ENCODE peak calls at places on chromosomes 1 and 21, in five cellular contexts. Z, S, R, F and U are unnamed samples.

GRCh38 chr21:39104911-39105310 is 78.3 kb downstream of the PSMG1 start:
- DNase-seq in Z (no peak), S (no peak), R (no peak), F (no peak), U (no peak)

GRCh38 chr1:61782771-61783170 is 40.5 kb downstream of the PATJ start:
- DNase-seq in Z (no peak), S (no peak), R (no peak), F (no peak), U (no peak)

GRCh38 chr1:87103099-87103498 is 188.7 kb downstream of the HS2ST1 start:
- DNase-seq in Z (no peak), S (no peak), R (no peak), F (no peak), U (no peak)

GRCh38 chr1:55055084-55055882 is 15.9 kb downstream of the PCSK9 start:
- DNase-seq in Z (no peak), S (peak), R (no peak), F (no peak), U (peak)

GRCh38 chr21:30676737-30677136 is 34.1 kb downstream of the KRTAP20-3 start:
- DNase-seq in Z (no peak), S (no peak), R (no peak), F (no peak), U (no peak)

GRCh38 chr1:159835862-159836518 is 9.3 kb downstream of the SLAMF8 start:
- DNase-seq in Z (no peak), S (no peak), R (no peak), F (no peak), U (peak)

GRCh38 chr1:69648486-69648885 is 80.8 kb downstream of the LRRC7 start:
- DNase-seq in Z (no peak), S (no peak), R (no peak), F (no peak), U (peak)

GRCh38 chr1:178532392-178532791 is 19.5 kb downstream of the TEX35 start:
- DNase-seq in Z (peak), S (peak), R (peak), F (peak), U (peak)

GRCh38 chr21:46054447-46054846 is 43.5 kb upstream of the COL6A2 start:
- DNase-seq in Z (no peak), S (peak), R (no peak), F (no peak), U (peak)

GRCh38 chr21:46057111-46057709 is 40.7 kb upstream of the COL6A2 start:
- DNase-seq in Z (no peak), S (no peak), R (no peak), F (no peak), U (no peak)

GRCh38 chr21:46054031-46054430 is 43.9 kb upstream of the COL6A2 start:
- DNase-seq in Z (no peak), S (no peak), R (no peak), F (no peak), U (no peak)

GRCh38 chr21:46056450-46056903 is 41.4 kb upstream of the COL6A2 start:
- DNase-seq in Z (no peak), S (peak), R (peak), F (peak), U (peak)

GRCh38 chr21:46055863-46056281 is 42.0 kb upstream of the COL6A2 start:
- DNase-seq in Z (no peak), S (no peak), R (no peak), F (no peak), U (no peak)
- H3K4me3 ChIP-seq in Z (no peak), S (no peak), R (no peak), F (no peak), U (no peak)

GRCh38 chr1:114087495-114087894 is 66.2 kb downstream of the SYT6 start:
- DNase-seq in Z (no peak), S (no peak), R (no peak), F (no peak), U (no peak)
- H3K4me3 ChIP-seq in Z (no peak), S (no peak), R (no peak), F (no peak), U (no peak)

GRCh38 chr1:28249013-28249870 is 10.1 kb upstream of the SESN2 start:
- DNase-seq in Z (peak), S (peak), R (no peak), F (peak), U (peak)
- H3K4me3 ChIP-seq in Z (peak), S (no peak), R (peak), F (peak), U (no peak)

GRCh38 chr1:154178006-154178405 is 13.9 kb downstream of the TPM3 start:
- DNase-seq in Z (no peak), S (no peak), R (no peak), F (no peak), U (peak)

GRCh38 chr1:154181944-154182341 is 10.0 kb downstream of the TPM3 start:
- DNase-seq in Z (no peak), S (no peak), R (no peak), F (no peak), U (no peak)

GRCh38 chr1:154182342-154183044 is 9.4 kb downstream of the TPM3 start:
- DNase-seq in Z (peak), S (peak), R (peak), F (peak), U (peak)

GRCh38 chr1:154178856-154179811 is 12.8 kb downstream of the TPM3 start:
- DNase-seq in Z (peak), S (peak), R (no peak), F (peak), U (no peak)

GRCh38 chr1:154179951-154180687 is 11.8 kb downstream of the TPM3 start:
- DNase-seq in Z (no peak), S (no peak), R (no peak), F (peak), U (no peak)
- H3K4me3 ChIP-seq in Z (no peak), S (no peak), R (peak), F (peak), U (no peak)

GRCh38 chr1:203128691-203129500 is 1.4 kb downstream of the ADORA1 start:
- DNase-seq in Z (no peak), S (peak), R (no peak), F (peak), U (no peak)

GRCh38 chr1:203126866-203127671 is 457 bp upstream of the ADORA1 start:
- DNase-seq in Z (no peak), S (peak), R (no peak), F (no peak), U (peak)

GRCh38 chr1:203129501-203130231 is 2.1 kb downstream of the ADORA1 start:
- DNase-seq in Z (peak), S (peak), R (no peak), F (no peak), U (no peak)

GRCh38 chr1:203126151-203126865 is 1.2 kb upstream of the ADORA1 start:
- DNase-seq in Z (no peak), S (peak), R (no peak), F (no peak), U (peak)

DNA sequence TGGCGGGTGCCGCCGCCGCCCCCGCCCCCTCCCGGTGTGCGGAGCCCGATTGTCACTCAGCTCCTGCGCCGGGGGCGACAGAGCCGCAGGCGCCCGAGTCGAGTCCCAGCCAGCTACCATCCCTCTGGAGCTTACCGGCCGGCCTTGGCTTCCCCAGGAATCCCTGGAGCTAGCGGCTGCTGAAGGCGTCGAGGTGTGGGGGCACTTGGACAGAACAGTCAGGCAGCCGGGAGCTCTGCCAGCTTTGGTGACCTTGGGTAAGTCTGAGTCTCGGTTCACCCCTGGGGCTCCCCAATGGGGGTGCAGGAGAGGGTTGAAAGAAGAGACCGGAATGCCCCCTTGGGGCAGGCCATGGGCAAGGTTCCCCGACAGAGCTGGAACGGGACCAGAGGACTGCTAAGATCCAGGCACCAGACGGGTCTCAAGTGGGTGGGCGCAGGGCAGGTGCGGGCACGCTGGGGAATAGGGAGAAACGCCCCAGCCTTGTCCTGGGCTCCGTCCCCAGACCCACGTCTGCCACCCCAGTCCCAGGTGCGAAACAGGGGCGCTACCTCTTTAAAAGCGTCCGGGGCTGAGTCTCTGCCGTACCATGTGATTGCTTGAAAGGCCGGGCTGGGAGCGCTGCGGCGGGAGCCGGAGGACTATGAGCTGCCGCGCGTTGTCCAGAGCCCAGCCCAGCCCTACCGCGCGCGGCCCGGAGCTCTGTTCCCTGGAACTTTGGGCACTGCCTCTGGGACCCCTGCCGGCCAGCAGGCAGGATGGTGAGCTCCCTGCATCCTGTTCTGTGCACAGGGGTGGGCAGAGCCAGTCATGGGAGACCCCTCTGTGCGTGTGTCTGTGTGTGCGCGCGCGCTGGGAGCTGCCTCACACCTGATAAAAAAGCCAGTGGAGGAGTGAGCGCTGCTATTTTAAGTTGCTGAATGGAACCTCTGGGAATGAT is at the start of gene ADORA1:
- DNase-seq in Z (peak), S (peak), R (no peak), F (peak), U (peak)
- H3K4me3 ChIP-seq in Z (peak), S (no peak), R (peak), F (peak), U (peak)

GRCh38 chr1:66889030-66889429 is 35.6 kb downstream of the DNAI4 start:
- DNase-seq in Z (no peak), S (no peak), R (no peak), F (no peak), U (no peak)
- H3K4me3 ChIP-seq in Z (no peak), S (no peak), R (no peak), F (no peak), U (no peak)

GRCh38 chr1:50529510-50529909 is 106.3 kb upstream of the DMRTA2 start:
- DNase-seq in Z (no peak), S (no peak), R (no peak), F (no peak), U (no peak)

GRCh38 chr1:50531027-50531426 is 107.8 kb upstream of the DMRTA2 start:
- DNase-seq in Z (no peak), S (no peak), R (no peak), F (no peak), U (no peak)

GRCh38 chr1:50526431-50526830 is 103.2 kb upstream of the DMRTA2 start:
- DNase-seq in Z (no peak), S (no peak), R (no peak), F (no peak), U (no peak)

GRCh38 chr1:50523548-50523947 is 100.3 kb upstream of the DMRTA2 start:
- DNase-seq in Z (no peak), S (no peak), R (no peak), F (no peak), U (no peak)

GRCh38 chr1:50527249-50527986 is 104.2 kb upstream of the DMRTA2 start:
- DNase-seq in Z (no peak), S (no peak), R (no peak), F (no peak), U (no peak)
- H3K4me3 ChIP-seq in Z (no peak), S (no peak), R (no peak), F (no peak), U (no peak)